ENCODE peak calls at places on chromosomes 16 and 17, in seven cellular contexts. One of them, this sample, is unnamed.

GRCh38 chr17:4772235-4772613 is 538 bp downstream of the TM4SF5 start:
- DNase-seq in brain microvascular endothelial cell: no peak
- DNase-seq in HTR-8/SVneo: no peak
- DNase-seq in activated CD8-positive, alpha-beta memory T cell treated with anti-CD3 and anti-CD28 coated beads, Interleukin-2, amount 10 ng/mL, durations not matched to agents 7 days and 5 days: no peak
- DNase-seq in GM12865: no peak
- DNase-seq in NCI-H69: peak
- DNase-seq in NCI-H345: no peak
- DNase-seq in this sample: no peak

GRCh38 chr16:82784567-82784956 is 157.8 kb downstream of the CDH13 start:
- DNase-seq in brain microvascular endothelial cell: no peak
- DNase-seq in HTR-8/SVneo: no peak
- DNase-seq in activated CD8-positive, alpha-beta memory T cell treated with anti-CD3 and anti-CD28 coated beads, Interleukin-2, amount 10 ng/mL, durations not matched to agents 7 days and 5 days: no peak
- DNase-seq in GM12865: no peak
- DNase-seq in NCI-H69: no peak
- DNase-seq in NCI-H345: no peak
- DNase-seq in this sample: no peak

GRCh38 chr16:74275031-74275636 is 21.5 kb upstream of the PSMD7 start:
- DNase-seq in brain microvascular endothelial cell: no peak
- DNase-seq in HTR-8/SVneo: peak
- DNase-seq in activated CD8-positive, alpha-beta memory T cell treated with anti-CD3 and anti-CD28 coated beads, Interleukin-2, amount 10 ng/mL, durations not matched to agents 7 days and 5 days: no peak
- DNase-seq in GM12865: peak
- DNase-seq in NCI-H69: peak
- DNase-seq in NCI-H345: peak
- DNase-seq in this sample: peak

GRCh38 chr17:11514981-11515680 is 83.1 kb upstream of the DNAH9 start:
- DNase-seq in brain microvascular endothelial cell: no peak
- DNase-seq in HTR-8/SVneo: no peak
- DNase-seq in activated CD8-positive, alpha-beta memory T cell treated with anti-CD3 and anti-CD28 coated beads, Interleukin-2, amount 10 ng/mL, durations not matched to agents 7 days and 5 days: no peak
- DNase-seq in GM12865: no peak
- DNase-seq in NCI-H69: no peak
- DNase-seq in NCI-H345: no peak
- DNase-seq in this sample: no peak

GRCh38 chr16:89575247-89576172 is at the start of gene CPNE7:
- DNase-seq in brain microvascular endothelial cell: no peak
- DNase-seq in HTR-8/SVneo: no peak
- DNase-seq in activated CD8-positive, alpha-beta memory T cell treated with anti-CD3 and anti-CD28 coated beads, Interleukin-2, amount 10 ng/mL, durations not matched to agents 7 days and 5 days: no peak
- DNase-seq in GM12865: no peak
- DNase-seq in NCI-H69: peak
- DNase-seq in NCI-H345: no peak
- DNase-seq in this sample: peak

GRCh38 chr17:81160747-81161453 is 4.4 kb upstream of the PVALEF start:
- DNase-seq in brain microvascular endothelial cell: no peak
- DNase-seq in HTR-8/SVneo: no peak
- DNase-seq in activated CD8-positive, alpha-beta memory T cell treated with anti-CD3 and anti-CD28 coated beads, Interleukin-2, amount 10 ng/mL, durations not matched to agents 7 days and 5 days: no peak
- DNase-seq in GM12865: no peak
- DNase-seq in NCI-H69: no peak
- DNase-seq in NCI-H345: no peak
- DNase-seq in this sample: no peak

GRCh38 chr17:27233783-27234182 is 60.1 kb upstream of the WSB1 start:
- DNase-seq in brain microvascular endothelial cell: no peak
- DNase-seq in HTR-8/SVneo: no peak
- DNase-seq in activated CD8-positive, alpha-beta memory T cell treated with anti-CD3 and anti-CD28 coated beads, Interleukin-2, amount 10 ng/mL, durations not matched to agents 7 days and 5 days: no peak
- DNase-seq in GM12865: no peak
- DNase-seq in NCI-H69: no peak
- DNase-seq in NCI-H345: no peak
- DNase-seq in this sample: no peak

GRCh38 chr16:48949636-48950035 is 332.0 kb downstream of the CBLN1 start:
- DNase-seq in brain microvascular endothelial cell: no peak
- DNase-seq in HTR-8/SVneo: peak
- DNase-seq in activated CD8-positive, alpha-beta memory T cell treated with anti-CD3 and anti-CD28 coated beads, Interleukin-2, amount 10 ng/mL, durations not matched to agents 7 days and 5 days: no peak
- DNase-seq in GM12865: peak
- DNase-seq in NCI-H69: no peak
- DNase-seq in NCI-H345: no peak
- DNase-seq in this sample: no peak

GRCh38 chr16:54540525-54541180 is 254.1 kb upstream of the IRX3 start:
- DNase-seq in brain microvascular endothelial cell: no peak
- DNase-seq in HTR-8/SVneo: no peak
- DNase-seq in activated CD8-positive, alpha-beta memory T cell treated with anti-CD3 and anti-CD28 coated beads, Interleukin-2, amount 10 ng/mL, durations not matched to agents 7 days and 5 days: no peak
- DNase-seq in GM12865: no peak
- DNase-seq in NCI-H69: no peak
- DNase-seq in NCI-H345: no peak
- DNase-seq in this sample: no peak

GRCh38 chr17:4386406-4386805 is 19.9 kb upstream of the UBE2G1 start:
- DNase-seq in brain microvascular endothelial cell: no peak
- DNase-seq in HTR-8/SVneo: no peak
- DNase-seq in activated CD8-positive, alpha-beta memory T cell treated with anti-CD3 and anti-CD28 coated beads, Interleukin-2, amount 10 ng/mL, durations not matched to agents 7 days and 5 days: no peak
- DNase-seq in GM12865: no peak
- DNase-seq in NCI-H69: no peak
- DNase-seq in NCI-H345: no peak
- DNase-seq in this sample: peak